ENCODE peak calls at places on chromosomes 11 and 22, in five cellular contexts. One of them, this sample, is unnamed.

GRCh38 chr11:2691991-2692841 is 7.6 kb downstream of the KCNQ1OT1 start:
- DNase-seq in epithelial cell of proximal tubule: no peak
- DNase-seq in ovary: no peak
- DNase-seq in body of pancreas: peak
- DNase-seq in SJCRH30: no peak
- DNase-seq in this sample: no peak

GRCh38 chr22:44884968-44885805 is 124.6 kb downstream of the PHF21B start:
- DNase-seq in epithelial cell of proximal tubule: no peak
- DNase-seq in ovary: no peak
- DNase-seq in body of pancreas: no peak
- DNase-seq in SJCRH30: no peak
- DNase-seq in this sample: no peak

GRCh38 chr11:66386171-66387069 is 14.9 kb upstream of the SLC29A2 start:
- DNase-seq in epithelial cell of proximal tubule: peak
- DNase-seq in ovary: peak
- DNase-seq in body of pancreas: peak
- DNase-seq in SJCRH30: peak
- DNase-seq in this sample: peak

GRCh38 chr11:35234836-35235235 is 95.9 kb downstream of the CD44 start:
- DNase-seq in epithelial cell of proximal tubule: no peak
- DNase-seq in ovary: no peak
- DNase-seq in body of pancreas: no peak
- DNase-seq in SJCRH30: no peak
- DNase-seq in this sample: no peak

GRCh38 chr11:11308249-11308648 is 44.8 kb downstream of the CSNK2A3 start:
- DNase-seq in epithelial cell of proximal tubule: no peak
- DNase-seq in ovary: no peak
- DNase-seq in body of pancreas: no peak
- DNase-seq in SJCRH30: no peak
- DNase-seq in this sample: no peak

GRCh38 chr11:106077609-106078517 is at the start of gene AASDHPPT:
- DNase-seq in epithelial cell of proximal tubule: no peak
- DNase-seq in ovary: peak
- DNase-seq in body of pancreas: peak
- DNase-seq in SJCRH30: no peak
- DNase-seq in this sample: peak

GRCh38 chr11:45664376-45665205 is 831 bp downstream of the CHST1 start:
- DNase-seq in epithelial cell of proximal tubule: no peak
- DNase-seq in ovary: peak
- DNase-seq in body of pancreas: no peak
- DNase-seq in SJCRH30: no peak
- DNase-seq in this sample: no peak

GRCh38 chr11:115817844-115818565 is 313.8 kb upstream of the CADM1 start:
- DNase-seq in epithelial cell of proximal tubule: no peak
- DNase-seq in ovary: no peak
- DNase-seq in body of pancreas: no peak
- DNase-seq in SJCRH30: no peak
- DNase-seq in this sample: no peak

GRCh38 chr11:30917859-30918478 is 331.8 kb upstream of the MPPED2 start:
- DNase-seq in epithelial cell of proximal tubule: no peak
- DNase-seq in ovary: no peak
- DNase-seq in body of pancreas: peak
- DNase-seq in SJCRH30: peak
- DNase-seq in this sample: peak

GRCh38 chr22:47269689-47270088 is 507.2 kb downstream of the TBC1D22A start:
- DNase-seq in epithelial cell of proximal tubule: no peak
- DNase-seq in ovary: no peak
- DNase-seq in body of pancreas: no peak
- DNase-seq in SJCRH30: no peak
- DNase-seq in this sample: no peak

GRCh38 chr11:114209904-114210303 is 86.3 kb upstream of the NNMT start:
- DNase-seq in epithelial cell of proximal tubule: peak
- DNase-seq in ovary: no peak
- DNase-seq in body of pancreas: peak
- DNase-seq in SJCRH30: no peak
- DNase-seq in this sample: no peak

GRCh38 chr11:83791557-83791956 is 505.4 kb upstream of the CCDC90B start:
- DNase-seq in epithelial cell of proximal tubule: no peak
- DNase-seq in ovary: no peak
- DNase-seq in body of pancreas: no peak
- DNase-seq in SJCRH30: no peak
- DNase-seq in this sample: no peak

GRCh38 chr22:24429411-24430365 is 2.3 kb downstream of the ADORA2A start:
- DNase-seq in epithelial cell of proximal tubule: no peak
- DNase-seq in ovary: no peak
- DNase-seq in body of pancreas: peak
- DNase-seq in SJCRH30: peak
- DNase-seq in this sample: peak

GRCh38 chr22:39559456-39560105 is 11.0 kb upstream of the CACNA1I start:
- DNase-seq in epithelial cell of proximal tubule: no peak
- DNase-seq in ovary: no peak
- DNase-seq in body of pancreas: no peak
- DNase-seq in SJCRH30: no peak
- DNase-seq in this sample: no peak

GRCh38 chr22:19149047-19149883 is 827 bp downstream of the GSC2 start:
- DNase-seq in epithelial cell of proximal tubule: no peak
- DNase-seq in ovary: no peak
- DNase-seq in body of pancreas: no peak
- DNase-seq in SJCRH30: no peak
- DNase-seq in this sample: peak

GRCh38 chr11:6757373-6757967 is 14.3 kb downstream of the OR2AG2 start:
- DNase-seq in epithelial cell of proximal tubule: no peak
- DNase-seq in ovary: peak
- DNase-seq in body of pancreas: peak
- DNase-seq in SJCRH30: peak
- DNase-seq in this sample: peak

GRCh38 chr11:18384157-18384641 is 10.2 kb upstream of the LDHA start:
- DNase-seq in epithelial cell of proximal tubule: peak
- DNase-seq in ovary: peak
- DNase-seq in body of pancreas: peak
- DNase-seq in SJCRH30: no peak
- DNase-seq in this sample: peak

GRCh38 chr11:1087279-1087960 is 12.7 kb downstream of the MUC2 start:
- DNase-seq in epithelial cell of proximal tubule: no peak
- DNase-seq in ovary: no peak
- DNase-seq in body of pancreas: peak
- DNase-seq in SJCRH30: no peak
- DNase-seq in this sample: no peak

GRCh38 chr11:43937434-43938411 is 4.7 kb upstream of the C11orf96 start:
- DNase-seq in epithelial cell of proximal tubule: peak
- DNase-seq in ovary: no peak
- DNase-seq in body of pancreas: no peak
- DNase-seq in SJCRH30: no peak
- DNase-seq in this sample: peak

GRCh38 chr22:19892249-19892879 is 37.7 kb upstream of the GNB1L start:
- DNase-seq in epithelial cell of proximal tubule: no peak
- DNase-seq in ovary: peak
- DNase-seq in body of pancreas: no peak
- DNase-seq in SJCRH30: no peak
- DNase-seq in this sample: peak

GRCh38 chr22:46748948-46749681 is 11.1 kb upstream of the CERK start:
- DNase-seq in epithelial cell of proximal tubule: no peak
- DNase-seq in ovary: no peak
- DNase-seq in body of pancreas: no peak
- DNase-seq in SJCRH30: no peak
- DNase-seq in this sample: peak

GRCh38 chr11:120401506-120401905 is 65.3 kb downstream of the ARHGEF12 start:
- DNase-seq in epithelial cell of proximal tubule: no peak
- DNase-seq in ovary: no peak
- DNase-seq in body of pancreas: no peak
- DNase-seq in SJCRH30: no peak
- DNase-seq in this sample: no peak
- H3K4me3 ChIP-seq in epithelial cell of proximal tubule: peak
- H3K4me3 ChIP-seq in ovary: no peak
- H3K4me3 ChIP-seq in body of pancreas: no peak
- H3K4me3 ChIP-seq in SJCRH30: peak
- H3K4me3 ChIP-seq in this sample: peak

DNA sequence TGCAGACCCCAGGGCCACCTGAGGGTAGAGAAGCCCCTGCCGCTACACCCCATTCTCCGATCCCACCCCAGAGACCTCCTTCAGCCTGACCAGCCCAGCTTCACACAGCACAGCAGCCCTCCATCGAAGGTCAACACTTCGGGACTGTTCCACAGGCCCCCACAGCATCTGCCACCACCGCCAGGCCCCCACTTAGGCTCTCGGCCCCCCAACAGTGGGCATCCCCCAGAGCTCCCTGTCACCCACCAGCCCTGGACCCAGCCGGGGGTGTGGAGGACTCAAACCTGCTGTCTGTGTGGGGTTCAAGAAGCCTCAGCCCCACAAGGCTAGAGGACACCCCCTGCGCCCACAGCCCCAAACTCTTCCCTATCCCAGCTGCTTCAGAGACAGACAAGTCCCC is 6.2 kb downstream of the SBF1 start:
- DNase-seq in epithelial cell of proximal tubule: no peak
- DNase-seq in ovary: no peak
- DNase-seq in body of pancreas: no peak
- DNase-seq in SJCRH30: no peak
- DNase-seq in this sample: no peak
- H3K4me3 ChIP-seq in epithelial cell of proximal tubule: no peak
- H3K4me3 ChIP-seq in ovary: no peak
- H3K4me3 ChIP-seq in body of pancreas: no peak
- H3K4me3 ChIP-seq in SJCRH30: no peak
- H3K4me3 ChIP-seq in this sample: no peak

GRCh38 chr11:62427630-62428233 is 8.9 kb downstream of the SCGB1A1 start:
- DNase-seq in epithelial cell of proximal tubule: no peak
- DNase-seq in ovary: no peak
- DNase-seq in body of pancreas: no peak
- DNase-seq in SJCRH30: no peak
- DNase-seq in this sample: peak
- H3K4me3 ChIP-seq in epithelial cell of proximal tubule: no peak
- H3K4me3 ChIP-seq in ovary: no peak
- H3K4me3 ChIP-seq in body of pancreas: no peak
- H3K4me3 ChIP-seq in SJCRH30: no peak
- H3K4me3 ChIP-seq in this sample: no peak

DNA sequence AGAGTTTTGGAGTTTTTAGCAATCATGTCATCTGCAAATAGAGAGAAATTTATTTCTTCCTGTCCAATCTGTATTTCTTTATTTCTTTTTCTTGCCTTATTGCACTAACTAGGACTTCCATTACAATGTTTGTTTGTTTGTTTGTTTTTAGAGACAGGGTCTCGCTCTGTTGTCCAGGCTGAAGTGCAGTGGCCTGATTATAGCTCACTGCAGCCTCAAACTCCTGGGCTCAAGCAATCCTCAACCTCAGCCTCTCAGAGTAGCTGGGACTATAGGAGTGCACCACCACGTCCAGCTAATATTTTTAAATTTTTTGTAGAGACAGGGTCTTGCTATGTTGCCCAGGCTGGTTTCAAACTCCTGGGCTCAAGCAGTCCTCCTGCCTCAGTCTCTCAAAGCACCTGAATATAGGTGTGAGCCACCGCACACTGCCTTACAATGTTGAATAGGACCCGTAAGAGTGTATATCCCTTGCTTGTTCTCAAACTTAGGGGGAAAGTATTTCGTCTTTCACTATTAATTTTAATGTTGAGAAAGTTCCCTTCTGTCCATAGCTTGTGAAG is 29.6 kb upstream of the MAPK1 start:
- DNase-seq in epithelial cell of proximal tubule: no peak
- DNase-seq in ovary: no peak
- DNase-seq in body of pancreas: no peak
- DNase-seq in SJCRH30: no peak
- DNase-seq in this sample: no peak
- H3K4me3 ChIP-seq in epithelial cell of proximal tubule: no peak
- H3K4me3 ChIP-seq in ovary: no peak
- H3K4me3 ChIP-seq in body of pancreas: no peak
- H3K4me3 ChIP-seq in SJCRH30: no peak
- H3K4me3 ChIP-seq in this sample: no peak

DNA sequence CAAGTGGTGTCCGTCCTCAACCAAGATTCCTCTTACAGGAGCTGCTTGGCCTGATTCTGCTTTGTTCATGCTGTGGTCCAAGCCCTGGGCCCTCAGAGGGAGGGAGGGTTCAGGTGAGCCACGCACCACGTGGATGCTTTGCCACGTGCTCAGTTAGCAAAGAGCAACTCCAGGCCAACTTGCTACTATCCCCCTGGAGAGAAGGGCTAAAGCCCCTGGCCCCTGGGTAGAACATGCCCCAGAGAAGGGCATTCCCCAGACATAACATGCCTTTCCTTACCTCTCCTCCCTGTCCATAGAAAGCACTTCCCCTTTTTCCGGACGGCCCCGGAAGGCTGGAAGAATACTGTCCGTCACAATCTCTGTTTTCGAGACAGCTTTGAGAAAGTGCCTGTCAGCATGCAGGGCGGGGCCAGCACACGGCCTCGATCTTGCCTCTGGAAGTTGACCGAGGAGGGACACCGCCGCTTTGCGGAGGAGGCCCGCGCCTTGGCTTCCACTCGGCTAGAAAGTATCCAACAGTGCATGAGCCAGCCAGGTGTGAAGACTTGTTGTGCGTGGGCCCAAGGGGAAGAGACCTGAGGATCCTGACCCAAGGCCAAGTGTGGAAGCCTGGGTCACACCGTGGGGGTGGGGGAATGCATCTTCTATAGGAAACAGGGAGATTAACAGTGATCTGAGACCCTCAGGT is 8.8 kb downstream of the FOXR1 start:
- DNase-seq in epithelial cell of proximal tubule: no peak
- DNase-seq in ovary: no peak
- DNase-seq in body of pancreas: no peak
- DNase-seq in SJCRH30: no peak
- DNase-seq in this sample: no peak
- H3K4me3 ChIP-seq in epithelial cell of proximal tubule: no peak
- H3K4me3 ChIP-seq in ovary: no peak
- H3K4me3 ChIP-seq in body of pancreas: no peak
- H3K4me3 ChIP-seq in SJCRH30: no peak
- H3K4me3 ChIP-seq in this sample: no peak

GRCh38 chr11:33893711-33894401 is 2.0 kb upstream of the LMO2 start:
- DNase-seq in epithelial cell of proximal tubule: no peak
- DNase-seq in ovary: no peak
- DNase-seq in body of pancreas: no peak
- DNase-seq in SJCRH30: no peak
- DNase-seq in this sample: no peak
- H3K4me3 ChIP-seq in epithelial cell of proximal tubule: no peak
- H3K4me3 ChIP-seq in ovary: no peak
- H3K4me3 ChIP-seq in body of pancreas: no peak
- H3K4me3 ChIP-seq in SJCRH30: no peak
- H3K4me3 ChIP-seq in this sample: no peak

This sample was measured in fibroblast of lung.